ENCODE peak calls at places on chromosomes 16 and 17, in four cellular contexts. D, P, N and O are unnamed samples.

GRCh38 chr16:77183137-77183536 is 7.9 kb upstream of the MON1B start:
- DNase-seq in P (peak), D (no peak), N (no peak), O (no peak)

GRCh38 chr17:45127583-45128300 is 4.6 kb downstream of the PLCD3 start:
- DNase-seq in P (peak), N (no peak), D (no peak), O (no peak)

GRCh38 chr17:74148446-74148845 is 55.0 kb upstream of the RPL38 start:
- DNase-seq in D (no peak), N (no peak), P (no peak), O (no peak)

GRCh38 chr16:56748826-56749225 is 18.9 kb downstream of the NUP93 start:
- DNase-seq in P (no peak), N (no peak), D (no peak), O (no peak)

GRCh38 chr17:19457830-19458271 is 46.8 kb downstream of the RNF112 start:
- DNase-seq in D (no peak), P (no peak), N (no peak), O (no peak)

GRCh38 chr16:4344659-4345438 is 6.3 kb downstream of the PAM16 start:
- DNase-seq in D (no peak), N (no peak), P (peak), O (no peak)

GRCh38 chr16:65547799-65548446 is 426.1 kb upstream of the CDH11 start:
- DNase-seq in P (peak), D (peak), N (no peak), O (no peak)

GRCh38 chr17:2545393-2545792 is 33.7 kb upstream of the METTL16 start:
- DNase-seq in D (no peak), P (no peak), N (no peak), O (no peak)

GRCh38 chr17:77796201-77796860 is 162.2 kb upstream of the TNRC6C start:
- DNase-seq in D (no peak), N (peak), P (no peak), O (no peak)

GRCh38 chr16:80824623-80825364 is 20.4 kb upstream of the CDYL2 start:
- DNase-seq in P (peak), N (no peak), D (peak), O (peak)

GRCh38 chr16:17083628-17084027 is 387.1 kb downstream of the XYLT1 start:
- DNase-seq in P (no peak), N (no peak), D (no peak), O (no peak)

GRCh38 chr16:2003231-2003826 is 6.3 kb downstream of the ZNF598 start:
- DNase-seq in P (no peak), N (no peak), D (no peak), O (no peak)

GRCh38 chr17:74998783-74999182 is 11.4 kb downstream of the CDR2L start:
- DNase-seq in N (no peak), D (no peak), P (no peak), O (no peak)

GRCh38 chr16:82236415-82236814 is 66.4 kb upstream of the MPHOSPH6 start:
- DNase-seq in N (no peak), D (no peak), P (no peak), O (no peak)

GRCh38 chr17:28967240-28968135 is 16.2 kb upstream of the PHF12 start:
- DNase-seq in P (no peak), N (no peak), D (no peak), O (no peak)

GRCh38 chr17:61416540-61417363 is 17.1 kb downstream of the TBX2 start:
- DNase-seq in P (peak), D (peak), N (peak), O (peak)

GRCh38 chr17:17350491-17351355 is 47.5 kb downstream of the NT5M start:
- DNase-seq in P (peak), D (no peak), N (no peak), O (no peak)

GRCh38 chr17:16491131-16491702 is 776 bp downstream of the LRRC75A start:
- DNase-seq in P (no peak), D (peak), N (no peak), O (no peak)

GRCh38 chr17:82483836-82484235 is 25.3 kb downstream of the NARF start:
- DNase-seq in D (no peak), P (no peak), N (no peak), O (no peak)

GRCh38 chr17:7007143-7007542 is 5.3 kb upstream of the RNASEK start:
- DNase-seq in P (no peak), D (no peak), N (no peak), O (no peak)

GRCh38 chr17:1658100-1658499 is 8.4 kb upstream of the RILP start:
- DNase-seq in D (no peak), P (no peak), N (no peak), O (no peak)

GRCh38 chr16:88130681-88131080 is 179.4 kb downstream of the BANP start:
- DNase-seq in D (peak), N (no peak), P (no peak), O (no peak)

GRCh38 chr16:49725651-49726050 is 130.3 kb downstream of the ZNF423 start:
- DNase-seq in D (no peak), P (no peak), N (no peak), O (no peak)

GRCh38 chr16:72723781-72724180 is 324.1 kb downstream of the ZFHX3 start:
- DNase-seq in P (peak), D (no peak), N (no peak), O (no peak)

GRCh38 chr17:28174352-28175046 is 132.0 kb downstream of the NLK start:
- DNase-seq in N (no peak), D (no peak), P (peak), O (no peak)

GRCh38 chr16:77794586-77794985 is 6.2 kb downstream of the VAT1L start:
- DNase-seq in N (no peak), D (no peak), P (peak), O (no peak)

GRCh38 chr16:28524544-28525179 is 14.1 kb downstream of the NUPR1 start:
- DNase-seq in N (no peak), P (no peak), D (no peak), O (no peak)
- TF ChIP-seq CTCF in N (no peak), P (no peak), D (no peak), O (no peak)

GRCh38 chr16:31199430-31200041 is 3.0 kb downstream of the PYCARD start:
- DNase-seq in P (no peak), N (no peak), D (no peak), O (no peak)

GRCh38 chr16:31202402-31203385 is at the start of gene PYCARD:
- DNase-seq in D (peak), P (peak), N (no peak), O (no peak)

GRCh38 chr16:31200821-31201510 is 1.6 kb downstream of the PYCARD start:
- DNase-seq in D (no peak), P (peak), N (no peak), O (no peak)

GRCh38 chr16:31204871-31205666 is 2.5 kb upstream of the PYCARD start:
- DNase-seq in P (no peak), D (no peak), N (no peak), O (no peak)

DNA sequence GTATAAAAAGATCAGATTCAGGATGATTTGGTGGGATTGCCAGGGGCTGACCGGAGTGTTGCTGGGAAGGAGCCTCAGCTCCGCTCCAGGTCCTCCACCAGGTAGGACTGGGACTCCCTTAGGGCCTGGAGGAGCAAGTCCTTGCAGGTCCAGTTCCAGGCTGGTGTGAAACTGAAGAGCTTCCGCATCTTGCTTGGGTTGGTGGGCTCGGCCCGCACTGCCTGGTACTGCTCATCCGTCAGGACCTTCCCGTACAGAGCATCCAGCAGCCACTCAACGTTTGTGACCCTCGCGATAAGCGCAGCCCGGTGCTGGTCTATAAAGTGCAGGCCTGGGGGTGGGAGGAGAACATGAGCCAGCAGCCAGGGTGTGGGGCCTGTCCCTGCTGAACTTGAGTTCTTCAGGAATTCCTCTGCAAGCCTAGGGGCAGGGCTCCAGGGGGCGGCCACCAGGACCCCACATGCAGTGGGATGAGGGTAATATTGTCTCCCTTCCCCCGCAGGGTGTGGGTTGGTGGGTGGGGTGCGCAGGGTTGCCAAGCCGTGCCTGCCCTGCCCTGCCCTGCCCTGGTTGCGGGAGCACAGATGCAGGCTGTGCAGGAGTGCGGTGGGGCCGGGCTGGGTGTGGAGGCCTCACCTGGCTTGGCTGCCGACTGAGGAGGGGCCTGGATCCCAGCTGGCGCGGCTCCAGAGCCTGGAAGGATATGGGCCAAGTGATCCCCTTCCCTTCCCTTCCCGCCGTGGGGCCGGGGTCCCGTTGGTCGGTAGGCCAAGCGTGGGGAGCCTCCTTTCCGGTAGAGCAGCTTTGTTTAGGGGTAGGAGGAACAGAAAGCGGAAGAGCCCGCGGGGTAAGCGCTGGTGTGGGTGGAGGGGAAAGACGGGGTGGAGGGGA is 804 bp downstream of the PYCARD start:
- DNase-seq in P (peak), N (no peak), D (peak), O (no peak)
- TF ChIP-seq CTCF in P (no peak), N (no peak), D (no peak), O (no peak)

GRCh38 chr16:11326737-11327276 is 18.5 kb upstream of the RMI2 start:
- DNase-seq in N (no peak), P (no peak), D (no peak), O (no peak)
- TF ChIP-seq CTCF in N (no peak), P (no peak), D (no peak), O (no peak)

GRCh38 chr16:8855051-8855786 is 13.6 kb downstream of the CARHSP1 start:
- DNase-seq in N (no peak), P (no peak), D (peak), O (no peak)
- TF ChIP-seq CTCF in N (no peak), P (no peak), D (peak), O (peak)

DNA sequence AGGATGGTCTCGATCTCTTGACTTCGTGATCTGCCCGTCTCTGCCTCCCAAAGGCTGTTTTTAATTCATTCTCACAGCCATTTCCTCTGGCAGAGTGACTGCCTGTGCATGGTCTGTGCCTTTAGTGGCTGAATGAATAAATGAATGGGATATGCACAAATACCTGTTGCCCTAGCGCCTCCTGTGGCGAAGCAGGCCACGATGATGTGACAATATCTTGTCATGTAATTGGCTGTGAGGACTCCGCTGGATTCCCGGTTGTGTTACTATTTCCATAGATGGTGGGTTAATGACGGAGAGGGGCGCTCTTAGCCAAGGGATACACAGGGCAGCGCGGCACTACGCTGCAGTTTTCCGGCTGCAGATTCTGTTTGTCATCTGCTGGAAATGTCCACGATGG is 26.8 kb upstream of the ENDOV start:
- DNase-seq in D (peak), N (no peak), P (no peak), O (no peak)
- TF ChIP-seq CTCF in D (peak), N (no peak), P (no peak), O (no peak)

DNA sequence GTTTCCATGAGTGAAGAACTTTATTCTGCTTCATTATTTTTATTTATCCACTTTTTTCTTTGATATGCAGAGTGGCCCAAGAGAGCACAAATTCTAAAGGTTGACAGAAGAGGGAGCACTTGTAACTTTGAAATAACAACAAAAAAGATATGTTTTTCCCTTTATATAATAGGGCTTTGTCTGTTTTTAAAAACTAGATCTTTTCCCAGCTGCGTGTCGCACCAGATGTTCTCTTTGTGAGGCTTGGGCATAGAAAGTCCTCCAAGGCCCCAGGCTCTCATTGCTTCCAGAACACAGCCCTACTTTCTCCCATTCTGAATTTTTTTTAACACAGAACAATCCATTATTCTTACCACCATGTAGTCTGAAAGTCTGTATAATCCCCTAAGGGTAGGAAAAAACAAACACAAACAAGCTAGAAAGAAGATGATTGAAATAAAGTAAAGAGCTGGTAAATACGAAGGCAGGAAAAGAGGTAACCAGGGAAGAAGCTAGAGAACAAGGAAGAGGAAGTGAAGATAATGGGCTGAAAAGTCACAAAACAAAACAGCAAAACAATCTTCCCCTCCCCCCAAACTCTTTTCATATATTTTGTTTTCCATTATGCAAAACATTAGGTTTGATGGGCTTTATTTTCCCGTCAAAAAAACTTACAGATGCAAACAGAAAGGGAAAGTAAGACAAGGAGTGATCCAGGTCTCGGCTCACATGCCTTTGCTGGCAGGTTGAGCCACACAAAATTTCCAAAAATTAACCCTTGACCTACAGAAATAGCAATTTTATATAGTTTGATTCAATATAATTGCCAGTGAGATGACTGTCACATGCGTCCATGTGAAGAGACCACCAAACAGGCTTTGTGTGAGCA is 160.3 kb downstream of the ABCA8 start:
- DNase-seq in P (peak), N (no peak), D (no peak), O (peak)
- TF ChIP-seq CTCF in P (peak), N (no peak), D (peak), O (peak)

DNA sequence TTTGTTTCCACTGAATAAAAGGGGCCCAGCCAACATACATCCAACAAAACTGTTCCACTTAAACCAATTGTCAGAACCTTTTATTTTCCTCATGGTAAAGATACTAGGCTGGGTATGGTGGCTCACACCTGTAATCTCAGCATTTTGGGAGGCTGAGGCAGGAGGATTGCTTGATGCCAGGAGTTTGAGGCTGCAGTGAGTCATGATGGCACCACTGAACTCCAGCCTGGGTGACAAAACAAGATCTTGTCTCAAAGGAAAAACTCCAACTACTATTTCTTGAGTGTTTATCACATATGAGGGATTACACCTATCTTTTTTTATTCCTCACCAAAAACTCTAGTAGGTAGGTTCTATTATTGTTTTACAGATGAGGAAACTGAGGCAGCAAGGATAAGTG is 4.7 kb upstream of the PSMC5 start:
- DNase-seq in P (no peak), N (no peak), D (no peak), O (no peak)
- TF ChIP-seq CTCF in P (no peak), N (no peak), D (no peak), O (no peak)